ENCODE peak calls at places on chromosome 7, in four cellular contexts. One of them, this sample, is unnamed.

GRCh38 chr7:35839860-35840854 is 39.3 kb downstream of the SEPTIN7 start:
- DNase-seq in RPMI8226: no peak
- DNase-seq in IMR-90: peak; percentile 78
- DNase-seq in A549: peak; percentile 9
- DNase-seq in this sample: no peak

GRCh38 chr7:82506702-82507101 is 63.1 kb upstream of the CACNA2D1 start:
- DNase-seq in RPMI8226: no peak
- DNase-seq in IMR-90: peak; percentile 62
- DNase-seq in A549: no peak
- DNase-seq in this sample: no peak

GRCh38 chr7:30800785-30801252 is 29.6 kb downstream of the MINDY4 start:
- DNase-seq in RPMI8226: peak; percentile 71
- DNase-seq in IMR-90: peak; percentile 81
- DNase-seq in A549: peak; percentile 58
- DNase-seq in this sample: peak; percentile 73

GRCh38 chr7:141785711-141786552 is 4.1 kb upstream of the TAS2R5 start:
- DNase-seq in RPMI8226: peak; percentile 71
- DNase-seq in IMR-90: peak; percentile 55
- DNase-seq in A549: peak; percentile 64
- DNase-seq in this sample: peak; percentile 61

GRCh38 chr7:113199841-113200240 is 81.5 kb upstream of the SMIM30 start:
- DNase-seq in RPMI8226: no peak
- DNase-seq in IMR-90: peak; percentile 82
- DNase-seq in A549: no peak
- DNase-seq in this sample: no peak

GRCh38 chr7:137282043-137282442 is 61.5 kb downstream of the PTN start:
- DNase-seq in RPMI8226: no peak
- DNase-seq in IMR-90: peak; percentile 74
- DNase-seq in A549: no peak
- DNase-seq in this sample: no peak

GRCh38 chr7:30771859-30772429 is 727 bp downstream of the MINDY4 start:
- DNase-seq in RPMI8226: no peak
- DNase-seq in IMR-90: no peak
- DNase-seq in A549: no peak
- DNase-seq in this sample: no peak

GRCh38 chr7:128442346-128442745 is 13.3 kb upstream of the HILPDA start:
- DNase-seq in RPMI8226: no peak
- DNase-seq in IMR-90: no peak
- DNase-seq in A549: no peak
- DNase-seq in this sample: no peak

GRCh38 chr7:87218941-87219544 is 489 bp downstream of the TMEM243 start:
- DNase-seq in RPMI8226: peak; percentile 71
- DNase-seq in IMR-90: peak; percentile 34
- DNase-seq in A549: peak; percentile 50
- DNase-seq in this sample: peak; percentile 87

GRCh38 chr7:138848056-138848975 is 50.3 kb upstream of the ATP6V0A4 start:
- DNase-seq in RPMI8226: no peak
- DNase-seq in IMR-90: peak; percentile 57
- DNase-seq in A549: no peak
- DNase-seq in this sample: no peak

GRCh38 chr7:107694395-107694794 is 33.8 kb downstream of the SLC26A4 start:
- DNase-seq in RPMI8226: no peak
- DNase-seq in IMR-90: peak; percentile 22
- DNase-seq in A549: no peak
- DNase-seq in this sample: no peak

GRCh38 chr7:105800849-105801534 is 75.4 kb downstream of the ATXN7L1 start:
- DNase-seq in RPMI8226: no peak
- DNase-seq in IMR-90: no peak
- DNase-seq in A549: no peak
- DNase-seq in this sample: no peak

GRCh38 chr7:4242706-4243105 is 439.4 kb upstream of the FOXK1 start:
- DNase-seq in RPMI8226: no peak
- DNase-seq in IMR-90: no peak
- DNase-seq in A549: no peak
- DNase-seq in this sample: no peak

GRCh38 chr7:127189074-127189473 is 63.7 kb downstream of the GRM8 start:
- DNase-seq in RPMI8226: no peak
- DNase-seq in IMR-90: no peak
- DNase-seq in A549: no peak
- DNase-seq in this sample: no peak

GRCh38 chr7:1947586-1948217 is 277.6 kb downstream of the ELFN1 start:
- DNase-seq in RPMI8226: no peak
- DNase-seq in IMR-90: no peak
- DNase-seq in A549: no peak
- DNase-seq in this sample: no peak

GRCh38 chr7:107147464-107148214 is 21.2 kb upstream of the HBP1 start:
- DNase-seq in RPMI8226: peak; percentile 59
- DNase-seq in IMR-90: peak; percentile 47
- DNase-seq in A549: peak; percentile 43
- DNase-seq in this sample: peak; percentile 63

GRCh38 chr7:43037531-43037930 is 74.9 kb upstream of the HECW1 start:
- DNase-seq in RPMI8226: no peak
- DNase-seq in IMR-90: no peak
- DNase-seq in A549: no peak
- DNase-seq in this sample: no peak

GRCh38 chr7:29622335-29623265 is 59.0 kb downstream of the PRR15 start:
- DNase-seq in RPMI8226: no peak
- DNase-seq in IMR-90: peak; percentile 85
- DNase-seq in A549: peak; percentile 61
- DNase-seq in this sample: no peak

GRCh38 chr7:28419717-28420116 is 7.4 kb downstream of the CREB5 start:
- DNase-seq in RPMI8226: no peak
- DNase-seq in IMR-90: peak; percentile 98
- DNase-seq in A549: peak; percentile 47
- DNase-seq in this sample: no peak

GRCh38 chr7:12431886-12432285 is 28.2 kb upstream of the VWDE start:
- DNase-seq in RPMI8226: no peak
- DNase-seq in IMR-90: peak; percentile 53
- DNase-seq in A549: no peak
- DNase-seq in this sample: no peak

GRCh38 chr7:77791336-77791735 is 6.9 kb downstream of the TMEM60 start:
- DNase-seq in RPMI8226: no peak
- DNase-seq in IMR-90: no peak
- DNase-seq in A549: peak; percentile 62
- DNase-seq in this sample: no peak

GRCh38 chr7:154183946-154184345 is 131.7 kb downstream of the DPP6 start:
- DNase-seq in RPMI8226: no peak
- DNase-seq in IMR-90: no peak
- DNase-seq in A549: no peak
- DNase-seq in this sample: no peak

GRCh38 chr7:93315896-93316295 is 83.7 kb downstream of the VPS50 start:
- DNase-seq in RPMI8226: no peak
- DNase-seq in IMR-90: no peak
- DNase-seq in A549: no peak
- DNase-seq in this sample: no peak

GRCh38 chr7:26212921-26213718 is 11.6 kb downstream of the CBX3 start:
- DNase-seq in RPMI8226: no peak
- DNase-seq in IMR-90: no peak
- DNase-seq in A549: no peak
- DNase-seq in this sample: no peak

GRCh38 chr7:142523821-142524460 is 225.3 kb upstream of the PRSS1 start:
- DNase-seq in RPMI8226: no peak
- DNase-seq in IMR-90: no peak
- DNase-seq in A549: no peak
- DNase-seq in this sample: no peak

GRCh38 chr7:45921381-45921698 is 268 bp upstream of the IGFBP3 start:
- DNase-seq in RPMI8226: no peak
- DNase-seq in IMR-90: no peak
- DNase-seq in A549: no peak
- DNase-seq in this sample: no peak

GRCh38 chr7:31102151-31102972 is 50.3 kb downstream of the ADCYAP1R1 start:
- DNase-seq in RPMI8226: no peak
- DNase-seq in IMR-90: no peak
- DNase-seq in A549: no peak
- DNase-seq in this sample: no peak

GRCh38 chr7:148623586-148624282 is 33.2 kb downstream of the C7orf33 start:
- DNase-seq in RPMI8226: peak; percentile 33
- DNase-seq in IMR-90: peak; percentile 5
- DNase-seq in A549: no peak
- DNase-seq in this sample: no peak

GRCh38 chr7:40761757-40762342 is 627.0 kb downstream of the SUGCT start:
- DNase-seq in RPMI8226: no peak
- DNase-seq in IMR-90: peak; percentile 24
- DNase-seq in A549: no peak
- DNase-seq in this sample: no peak

GRCh38 chr7:79227035-79227434 is 226.4 kb downstream of the MAGI2 start:
- DNase-seq in RPMI8226: no peak
- DNase-seq in IMR-90: peak; percentile 67
- DNase-seq in A549: no peak
- DNase-seq in this sample: no peak

GRCh38 chr7:80220022-80220421 is 85.4 kb downstream of the GNAI1 start:
- DNase-seq in RPMI8226: no peak
- DNase-seq in IMR-90: no peak
- DNase-seq in A549: no peak
- DNase-seq in this sample: no peak

GRCh38 chr7:30285067-30285530 is 702 bp downstream of the ZNRF2 start:
- DNase-seq in RPMI8226: no peak
- DNase-seq in IMR-90: peak; percentile 8
- DNase-seq in A549: no peak
- DNase-seq in this sample: peak; percentile 71

GRCh38 chr7:149321978-149322541 is 60.1 kb downstream of the ZNF783 start:
- DNase-seq in RPMI8226: no peak
- DNase-seq in IMR-90: peak; percentile 21
- DNase-seq in A549: no peak
- DNase-seq in this sample: no peak

GRCh38 chr7:7231005-7231404 is 48.7 kb downstream of the C1GALT1 start:
- DNase-seq in RPMI8226: no peak
- DNase-seq in IMR-90: no peak
- DNase-seq in A549: no peak
- DNase-seq in this sample: no peak

GRCh38 chr7:119197872-119198527 is 973.5 kb downstream of the ANKRD7 start:
- DNase-seq in RPMI8226: peak; percentile 71
- DNase-seq in IMR-90: peak; percentile 31
- DNase-seq in A549: peak; percentile 66
- DNase-seq in this sample: peak; percentile 59

GRCh38 chr7:112665709-112666108 is 124.5 kb downstream of the TMEM168 start:
- DNase-seq in RPMI8226: no peak
- DNase-seq in IMR-90: peak; percentile 8
- DNase-seq in A549: peak; percentile 4
- DNase-seq in this sample: no peak

GRCh38 chr7:101542527-101543241 is 86.4 kb downstream of the MYL10 start:
- DNase-seq in RPMI8226: peak; percentile 85
- DNase-seq in IMR-90: peak; percentile 29
- DNase-seq in A549: peak; percentile 67
- DNase-seq in this sample: peak; percentile 76

GRCh38 chr7:116797611-116798010 is 64.8 kb upstream of the CAPZA2 start:
- DNase-seq in RPMI8226: no peak
- DNase-seq in IMR-90: no peak
- DNase-seq in A549: no peak
- DNase-seq in this sample: no peak